ENCODE peak calls at places on chromosomes 2 and 18, in eight cellular contexts. D is WERI-Rb-1, N is thoracic aorta, O is cardiac fibroblast, U is A549, X is HFF-Myc, M is neural progenitor cell, A is GM13977. H is an unnamed sample.

GRCh38 chr2:238462782-238463396 is 36.2 kb downstream of the ASB1 start:
- DNase-seq in N (no peak), A (peak), O (peak), M (peak), U (peak), D (no peak), X (peak), H (no peak)

GRCh38 chr2:182302174-182302573 is 124.7 kb downstream of the PDE1A start:
- DNase-seq in X (no peak), D (no peak), N (no peak), M (no peak), O (peak), A (no peak), U (no peak), H (no peak)

GRCh38 chr2:38262514-38262871 is 114.6 kb downstream of the ATL2 start:
- DNase-seq in D (peak), O (no peak), U (no peak), M (peak), A (no peak), N (no peak), X (no peak), H (no peak)

GRCh38 chr2:55123851-55124269 is 73.6 kb upstream of the RTN4 start:
- DNase-seq in O (no peak), D (no peak), U (no peak), N (no peak), A (no peak), M (peak), X (no peak), H (no peak)

GRCh38 chr2:219446101-219446504 is 11.5 kb downstream of the SPEG start:
- DNase-seq in U (peak), O (peak), A (no peak), X (no peak), D (no peak), N (peak), M (peak), H (peak)

GRCh38 chr2:180924078-180924477 is 56.3 kb upstream of the UBE2E3 start:
- DNase-seq in D (no peak), A (no peak), O (no peak), N (no peak), U (no peak), X (no peak), M (no peak), H (no peak)

GRCh38 chr2:208315081-208315788 is 49.2 kb downstream of the PIKFYVE start:
- DNase-seq in O (peak), M (no peak), X (peak), U (peak), D (no peak), A (peak), N (no peak), H (no peak)

GRCh38 chr2:112829247-112829646 is 7.3 kb downstream of the IL1B start:
- DNase-seq in M (no peak), U (no peak), D (no peak), A (no peak), X (no peak), N (no peak), O (peak), H (no peak)

GRCh38 chr2:218033590-218034496 is 31.0 kb upstream of the TNS1 start:
- DNase-seq in D (no peak), O (no peak), N (no peak), M (peak), U (no peak), X (no peak), A (no peak), H (peak)

GRCh38 chr18:77023115-77023782 is 109.3 kb downstream of the MBP start:
- DNase-seq in M (no peak), U (no peak), N (no peak), O (no peak), A (peak), D (no peak), X (no peak), H (no peak)

GRCh38 chr2:159613515-159614336 is 2.6 kb downstream of the BAZ2B start:
- DNase-seq in U (peak), N (no peak), O (peak), D (no peak), A (no peak), M (no peak), X (no peak), H (no peak)

GRCh38 chr2:26458365-26459042 is 19.4 kb downstream of the OTOF start:
- DNase-seq in O (no peak), U (no peak), X (no peak), D (no peak), N (no peak), M (no peak), A (no peak), H (no peak)

GRCh38 chr2:38375711-38376345 is 1.2 kb downstream of the ATL2 start:
- DNase-seq in X (peak), U (no peak), A (no peak), M (peak), O (peak), D (no peak), N (no peak), H (peak)

GRCh38 chr2:197604117-197604516 is 71.3 kb downstream of the RFTN2 start:
- DNase-seq in A (no peak), M (no peak), N (no peak), U (no peak), O (no peak), X (no peak), D (no peak), H (no peak)

GRCh38 chr2:197596751-197597150 is 78.6 kb downstream of the RFTN2 start:
- DNase-seq in A (no peak), M (no peak), D (no peak), O (no peak), X (no peak), N (no peak), U (no peak), H (no peak)

GRCh38 chr2:197598450-197598849 is 76.9 kb downstream of the RFTN2 start:
- DNase-seq in A (no peak), D (no peak), O (no peak), U (no peak), M (no peak), X (no peak), N (no peak), H (no peak)

GRCh38 chr2:197600306-197600705 is 75.1 kb downstream of the RFTN2 start:
- DNase-seq in D (no peak), X (no peak), M (no peak), O (no peak), U (no peak), N (no peak), A (no peak), H (no peak)

DNA sequence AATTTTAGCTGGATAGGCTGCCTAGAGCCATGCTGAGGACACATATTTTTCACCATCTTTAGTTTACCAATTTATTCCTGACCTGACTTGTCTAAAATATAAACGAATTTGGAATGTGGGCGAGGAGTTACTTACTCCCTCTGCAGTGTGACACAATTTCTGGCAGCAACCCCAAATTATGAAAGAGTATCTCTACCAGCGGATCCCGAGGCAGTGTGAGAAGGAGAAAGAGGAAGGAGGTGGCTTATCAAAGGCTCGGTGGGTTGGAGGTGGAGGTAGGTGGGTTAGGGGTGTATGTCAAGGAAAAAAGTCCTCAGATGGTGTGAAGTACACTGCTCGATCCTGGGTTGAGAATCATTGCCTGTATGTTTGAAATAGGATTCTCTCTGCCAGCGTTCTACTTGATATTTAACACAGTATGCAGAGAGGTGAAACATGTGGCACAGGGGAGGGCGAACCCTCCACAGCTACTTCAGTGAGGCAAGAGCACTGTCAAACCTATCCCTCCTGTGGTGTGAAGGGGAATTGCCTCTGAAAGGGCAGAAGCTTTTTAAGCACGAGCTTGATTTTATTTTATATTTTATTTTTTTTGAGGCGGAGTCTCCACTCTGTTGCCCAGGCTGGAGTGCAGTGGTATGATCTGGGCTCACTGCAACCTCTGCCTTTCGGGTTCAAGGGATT is 76.0 kb downstream of the RFTN2 start:
- DNase-seq in D (no peak), X (peak), N (no peak), M (peak), O (peak), A (peak), U (peak), H (peak)
- TF ChIP-seq CTCF in D (peak), X (peak), N (no peak), M (peak), O (peak), A (peak), U (peak), H (no peak)

GRCh38 chr2:73268831-73269685 is 15.2 kb downstream of the FBXO41 start:
- DNase-seq in X (no peak), D (peak), M (peak), A (peak), O (no peak), U (peak), N (no peak), H (peak)
- TF ChIP-seq CTCF in X (no peak), D (peak), M (peak), A (peak), O (no peak), U (peak), N (no peak), H (no peak)

DNA sequence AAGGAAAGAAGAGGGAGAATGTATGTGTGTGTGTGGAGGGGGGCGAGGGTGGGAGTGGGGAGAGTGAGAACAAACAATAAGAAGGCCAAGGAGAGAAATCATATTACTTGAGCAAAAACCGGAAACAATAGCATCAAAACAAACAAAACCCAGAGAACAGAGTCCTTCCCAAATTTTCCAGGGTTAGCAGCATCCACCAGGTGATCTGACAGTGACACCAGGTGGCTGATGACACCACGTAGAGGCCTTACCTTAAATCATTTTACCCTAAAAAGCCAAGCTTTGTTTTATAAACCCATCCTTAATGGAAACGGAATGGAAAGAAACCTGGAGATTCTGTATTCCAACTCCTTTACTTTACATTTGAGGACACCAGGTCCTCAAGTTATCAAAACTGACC is 42.9 kb downstream of the CDCA7 start:
- DNase-seq in N (no peak), M (no peak), A (no peak), X (no peak), U (peak), D (no peak), O (no peak), H (no peak)
- TF ChIP-seq CTCF in N (no peak), M (peak), A (peak), X (no peak), U (peak), D (peak), O (no peak), H (no peak)

DNA sequence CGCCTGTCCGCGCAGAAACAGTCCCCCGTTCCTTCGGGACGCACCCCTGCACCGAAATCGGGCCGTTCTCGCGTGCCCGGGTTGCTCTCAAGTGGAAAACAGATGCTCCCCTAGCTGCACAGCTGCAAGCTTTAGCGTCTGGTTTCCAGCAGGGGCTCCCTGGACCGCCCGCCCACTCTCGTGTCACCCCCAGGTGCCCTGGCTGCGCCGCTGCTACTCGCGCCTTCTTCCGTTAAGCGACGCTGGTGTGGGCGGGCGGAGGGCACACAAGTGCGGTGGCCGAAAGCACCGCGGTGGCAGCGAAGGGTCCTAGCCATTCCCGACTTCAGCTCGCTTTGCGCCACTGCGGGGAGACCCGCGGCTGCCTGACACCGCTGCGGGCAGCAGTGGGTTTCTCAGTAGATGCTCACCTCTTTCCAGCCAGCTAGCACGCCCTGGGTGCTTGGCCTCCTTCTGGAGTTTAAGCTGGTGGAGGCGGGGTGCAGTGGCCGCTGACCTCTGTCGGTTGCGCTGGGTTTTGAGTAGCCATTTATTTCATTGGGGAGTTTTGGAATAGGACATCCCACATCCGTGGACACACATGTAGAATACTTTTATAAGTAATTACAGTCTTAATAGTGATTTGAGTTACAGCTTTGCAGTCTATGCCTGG is 806 bp downstream of the ZNF407 start:
- DNase-seq in U (peak), X (no peak), D (peak), A (peak), M (peak), O (peak), N (no peak), H (no peak)
- TF ChIP-seq CTCF in U (no peak), X (no peak), D (peak), A (peak), M (peak), O (peak), N (peak), H (no peak)

DNA sequence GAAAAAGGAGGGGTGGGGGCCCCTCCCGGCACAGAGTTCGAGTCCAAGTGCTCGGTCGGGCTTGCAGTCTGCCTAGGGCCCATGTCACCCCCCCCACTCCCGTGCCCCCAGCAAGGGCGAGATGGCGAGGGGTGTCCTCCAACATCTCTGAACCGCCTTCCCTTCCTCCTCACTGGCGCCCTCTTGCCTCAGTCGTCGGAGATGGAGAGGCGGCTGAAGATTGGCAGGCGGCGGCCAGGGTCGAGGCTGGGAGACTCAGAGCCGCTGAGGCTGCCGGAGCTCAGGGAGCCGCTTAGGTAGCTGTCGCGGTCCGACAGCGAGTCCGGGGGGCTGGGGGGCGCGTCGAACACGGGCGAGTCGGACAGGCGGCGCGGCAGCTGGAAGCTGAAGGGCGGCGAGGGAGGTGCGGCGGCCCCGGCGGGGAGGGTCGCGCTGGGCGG is 2.3 kb downstream of the ZFP36L2 start:
- DNase-seq in N (no peak), A (peak), M (peak), D (peak), X (no peak), O (peak), U (peak), H (peak)
- TF ChIP-seq CTCF in N (no peak), A (peak), M (peak), D (peak), X (peak), O (peak), U (peak), H (peak)

GRCh38 chr2:90209806-90210205 is 1518.3 kb downstream of the RPIA start:
- DNase-seq in N (no peak), U (no peak), D (no peak), O (no peak), X (no peak), M (no peak), A (no peak), H (no peak)

GRCh38 chr2:90209009-90209408 is 1517.5 kb downstream of the RPIA start:
- DNase-seq in O (no peak), U (no peak), A (no peak), D (no peak), N (no peak), M (no peak), X (no peak), H (no peak)

DNA sequence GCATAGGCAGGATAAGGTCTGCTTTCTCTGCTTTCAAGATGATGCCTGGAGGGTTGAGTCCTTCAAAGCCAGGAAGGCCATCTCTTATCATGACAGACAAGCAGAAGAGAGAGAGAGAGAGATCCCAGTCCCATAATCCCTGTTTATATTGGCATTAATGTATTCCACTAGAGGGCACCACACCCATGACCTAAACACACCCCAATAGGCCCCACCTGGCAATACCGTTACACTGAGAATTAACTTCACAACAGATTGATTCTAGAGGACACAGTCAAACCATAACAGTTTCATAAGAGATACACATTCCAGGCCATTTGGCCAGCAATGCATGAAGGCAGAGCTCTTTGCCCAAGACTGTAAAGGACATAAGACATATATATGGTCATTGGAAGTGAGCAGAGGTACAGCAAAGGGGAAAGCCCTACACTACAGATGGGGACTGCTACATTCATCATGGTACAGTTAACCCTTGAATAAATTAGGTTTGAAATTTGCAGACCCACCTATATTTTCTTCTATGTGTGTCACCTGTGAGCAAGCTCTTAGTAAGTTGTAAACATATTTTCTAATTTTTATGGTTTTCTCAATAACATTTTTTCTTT is 1516.1 kb downstream of the RPIA start:
- DNase-seq in A (peak), M (no peak), O (peak), X (no peak), D (peak), N (no peak), U (peak), H (no peak)
- TF ChIP-seq CTCF in A (peak), M (peak), O (no peak), X (no peak), D (peak), N (no peak), U (peak), H (no peak)

GRCh38 chr2:86221066-86221684 is 21.9 kb downstream of the MRPL35 start:
- DNase-seq in M (peak), X (no peak), N (no peak), U (peak), O (peak), D (peak), A (peak), H (peak)
- TF ChIP-seq CTCF in M (peak), X (peak), N (peak), U (peak), O (peak), D (peak), A (peak), H (peak)